ENCODE peak calls at places on chromosomes 1 and 21, in five cellular contexts. P, J, X, Y and W are unnamed samples.

GRCh38 chr1:22527555-22528296 is 35.6 kb upstream of the EPHA8 start:
- DNase-seq in X (no peak), Y (no peak), J (peak; percentile 29), P (no peak), W (peak; percentile 10)

GRCh38 chr1:165481820-165482532 is 37.0 kb upstream of the RXRG start:
- DNase-seq in J (no peak), P (peak; percentile 77), Y (peak; percentile 75), X (no peak), W (peak; percentile 94)

GRCh38 chr21:34105947-34106541 is 32.7 kb downstream of the MRPS6 start:
- DNase-seq in P (peak; percentile 60), X (no peak), Y (no peak), J (no peak), W (no peak)

GRCh38 chr1:234755449-234755863 is 145.5 kb upstream of the IRF2BP2 start:
- DNase-seq in Y (peak; percentile 90), X (no peak), J (no peak), P (peak; percentile 26), W (peak; percentile 90)

GRCh38 chr1:10701145-10701544 is 95.3 kb downstream of the CASZ1 start:
- DNase-seq in P (no peak), Y (no peak), J (no peak), X (no peak), W (no peak)

GRCh38 chr1:152533327-152533938 is 19.2 kb downstream of the CRCT1 start:
- DNase-seq in Y (no peak), P (peak; percentile 11), X (no peak), J (no peak), W (peak; percentile 66)

GRCh38 chr1:7516341-7516740 is 254.8 kb upstream of the VAMP3 start:
- DNase-seq in X (no peak), P (peak; percentile 14), J (peak; percentile 57), Y (no peak), W (peak; percentile 31)

GRCh38 chr1:86758570-86758969 is 54.2 kb downstream of the SH3GLB1 start:
- DNase-seq in Y (no peak), P (no peak), J (no peak), X (no peak), W (no peak)

GRCh38 chr1:200780545-200781444 is 42.1 kb downstream of the CAMSAP2 start:
- DNase-seq in P (peak; percentile 77), Y (no peak), X (no peak), J (no peak), W (peak; percentile 53)

GRCh38 chr1:26200413-26200812 is 10.0 kb downstream of the CATSPER4 start:
- DNase-seq in Y (no peak), P (no peak), J (no peak), X (no peak), W (no peak)

GRCh38 chr1:174742805-174743653 is 256.7 kb upstream of the CACYBP start:
- DNase-seq in P (no peak), Y (peak; percentile 12), X (no peak), J (no peak), W (peak; percentile 10)

GRCh38 chr1:184191181-184191601 is 139.7 kb downstream of the TSEN15 start:
- DNase-seq in X (no peak), J (no peak), P (peak; percentile 72), Y (peak; percentile 82), W (peak; percentile 96)

GRCh38 chr1:177130426-177130825 is 34.1 kb downstream of the ASTN1 start:
- DNase-seq in Y (no peak), J (no peak), P (no peak), X (no peak), W (no peak)

GRCh38 chr1:87513270-87513669 is 184.6 kb downstream of the LMO4 start:
- DNase-seq in J (no peak), X (no peak), Y (peak; percentile 76), P (no peak), W (no peak)

GRCh38 chr1:43538969-43539368 is 8.3 kb downstream of the PTPRF start:
- DNase-seq in Y (no peak), J (no peak), P (no peak), X (no peak), W (no peak)
- H3K4me1 ChIP-seq in Y (peaks cover 6% of the 10 kb centered on the region), J (no peaks in the 10 kb centered on the region), P (peaks cover 20% of the 10 kb centered on the region), X (no peaks in the 10 kb centered on the region), W (no peaks in the 10 kb centered on the region)

GRCh38 chr1:58005212-58005611 is 541.3 kb downstream of the OMA1 start:
- DNase-seq in J (no peak), X (no peak), Y (no peak), P (no peak), W (no peak)
- H3K4me1 ChIP-seq in J (peaks cover 25% of the 10 kb centered on the region), X (no peaks in the 10 kb centered on the region), Y (no peaks in the 10 kb centered on the region), P (no peaks in the 10 kb centered on the region), W (no peaks in the 10 kb centered on the region)

GRCh38 chr1:76054357-76054756 is 20.2 kb upstream of the ST6GALNAC3 start:
- DNase-seq in P (no peak), J (no peak), Y (no peak), X (no peak), W (no peak)
- H3K4me1 ChIP-seq in P (no peaks in the 10 kb centered on the region), J (peaks cover 11% of the 10 kb centered on the region), Y (no peaks in the 10 kb centered on the region), X (no peaks in the 10 kb centered on the region), W (no peaks in the 10 kb centered on the region)

DNA sequence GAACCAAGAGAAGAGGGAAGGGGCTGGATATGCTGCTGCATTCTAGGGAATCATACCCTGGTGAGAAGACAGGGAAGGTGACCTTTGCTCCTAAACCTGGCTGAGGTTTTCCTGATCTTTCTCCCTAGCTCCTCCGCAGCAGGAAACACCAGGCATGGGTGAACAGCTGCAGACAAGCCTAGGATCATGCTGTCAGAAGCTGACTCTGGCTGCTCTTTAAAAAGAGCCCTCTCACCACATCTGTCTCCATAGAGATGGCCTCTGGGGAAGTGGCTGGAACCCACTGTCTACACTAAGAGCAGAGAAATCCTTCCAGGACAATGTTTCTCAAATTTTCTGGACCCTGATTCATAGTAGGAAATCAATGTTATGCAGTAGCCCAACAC is 57.6 kb downstream of the CD34 start:
- DNase-seq in P (no peak), Y (no peak), X (no peak), J (no peak), W (no peak)
- H3K4me1 ChIP-seq in P (peaks cover 21% of the 10 kb centered on the region), Y (peaks cover 2% of the 10 kb centered on the region), X (peaks cover 55% of the 10 kb centered on the region), J (no peaks in the 10 kb centered on the region), W (peaks cover 2% of the 10 kb centered on the region)

GRCh38 chr1:46689326-46689725 is 17.7 kb downstream of the TEX38 start:
- DNase-seq in J (no peak), P (no peak), X (no peak), Y (peak; percentile 18), W (no peak)
- H3K4me1 ChIP-seq in J (no peaks in the 10 kb centered on the region), P (peaks cover 40% of the 10 kb centered on the region), X (no peaks in the 10 kb centered on the region), Y (no peaks in the 10 kb centered on the region), W (peaks cover 4% of the 10 kb centered on the region)

DNA sequence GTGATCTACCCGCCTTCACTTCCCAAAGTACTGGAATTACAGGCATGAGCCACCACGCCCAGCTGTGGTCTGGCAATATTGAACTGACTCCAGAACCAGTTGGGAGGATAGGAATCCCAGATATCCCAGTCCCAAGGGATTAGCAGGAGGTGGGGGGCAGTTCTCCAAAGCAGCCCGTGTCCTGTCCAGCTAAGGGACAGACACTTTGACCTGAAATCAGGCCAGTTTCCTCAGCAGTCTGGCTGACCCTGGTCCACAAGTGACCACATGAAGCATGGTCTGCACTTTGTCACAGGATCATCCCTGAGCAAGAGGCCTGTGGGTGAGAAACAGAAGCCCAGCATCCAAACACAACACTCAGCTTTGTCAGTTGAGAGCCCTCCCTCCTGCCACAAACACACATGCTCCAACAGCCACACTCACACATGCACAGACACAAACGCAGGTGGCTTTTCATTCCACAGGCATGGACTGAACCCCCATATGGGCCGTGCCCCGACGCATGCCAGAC is 2.7 kb upstream of the FDPS start:
- DNase-seq in P (no peak), J (no peak), Y (peak; percentile 51), X (no peak), W (peak; percentile 57)
- H3K4me1 ChIP-seq in P (peaks cover 20% of the 10 kb centered on the region), J (peaks cover 3% of the 10 kb centered on the region), Y (peaks cover 8% of the 10 kb centered on the region), X (peaks cover 20% of the 10 kb centered on the region), W (peaks cover 22% of the 10 kb centered on the region)

GRCh38 chr1:168470821-168471473 is 72.8 kb downstream of the XCL2 start:
- DNase-seq in X (no peak), J (no peak), P (peak; percentile 93), Y (peak; percentile 95), W (peak; percentile 95)
- H3K4me1 ChIP-seq in X (peaks cover 51% of the 10 kb centered on the region), J (peaks cover 8% of the 10 kb centered on the region), P (peaks cover 40% of the 10 kb centered on the region), Y (peaks cover 41% of the 10 kb centered on the region), W (peaks cover 44% of the 10 kb centered on the region)